ENCODE peak calls at places on chromosome 5, in ten cellular contexts. X is pons; P is KBM-7; C is endothelial cell; L is activated CD4-positive, alpha-beta T cell treated with anti-CD3 and anti-CD28 coated beads for 24 hours; I is T follicular helper cell; R is ovary; J is B cell; Y is caudate nucleus; K is fibroblast of mammary gland. S is an unnamed sample.

GRCh38 chr5:38465045-38465444 is 91.4 kb downstream of the LIFR start:
- DNase-seq in L (no peak), R (no peak), Y (no peak), K (peak), P (no peak), C (no peak), I (no peak), X (no peak), J (no peak), S (no peak)

GRCh38 chr5:135442387-135443256 is 4.5 kb downstream of the DCANP1 start:
- DNase-seq in P (no peak), J (no peak), K (no peak), C (no peak), I (no peak), L (no peak), Y (no peak), X (no peak), R (no peak), S (no peak)

GRCh38 chr5:56279979-56280378 is 46.8 kb upstream of the ANKRD55 start:
- DNase-seq in K (peak), P (no peak), L (no peak), C (no peak), Y (no peak), X (no peak), J (no peak), I (no peak), R (no peak), S (no peak)

GRCh38 chr5:93620487-93621339 is 37.7 kb downstream of the NR2F1 start:
- DNase-seq in P (peak), K (peak), Y (peak), I (peak), X (peak), J (peak), C (peak), R (peak), L (peak), S (peak)

GRCh38 chr5:1050449-1051365 is 42.1 kb downstream of the NKD2 start:
- DNase-seq in P (no peak), K (no peak), R (no peak), I (no peak), Y (no peak), L (no peak), J (no peak), X (no peak), C (no peak), S (no peak)

GRCh38 chr5:133848306-133848924 is 120.0 kb downstream of the C5orf15 start:
- DNase-seq in J (no peak), K (no peak), P (no peak), Y (no peak), L (no peak), C (no peak), I (no peak), R (no peak), X (no peak), S (no peak)

GRCh38 chr5:170283296-170283695 is 14.3 kb downstream of the LCP2 start:
- DNase-seq in I (no peak), L (no peak), X (no peak), Y (no peak), K (no peak), P (no peak), R (no peak), C (no peak), J (no peak), S (no peak)

GRCh38 chr5:112390327-112390726 is 28.8 kb downstream of the EPB41L4A start:
- DNase-seq in P (no peak), I (no peak), K (no peak), X (no peak), L (no peak), C (no peak), R (no peak), Y (peak), J (no peak), S (no peak)

GRCh38 chr5:1975406-1975715 is 92.6 kb upstream of the IRX4 start:
- DNase-seq in Y (no peak), P (no peak), K (no peak), L (no peak), J (no peak), X (no peak), C (no peak), I (no peak), R (no peak), S (no peak)

GRCh38 chr5:92017786-92018185 is 634.7 kb upstream of the ARRDC3 start:
- DNase-seq in X (no peak), R (no peak), I (no peak), C (no peak), K (peak), P (no peak), L (no peak), Y (no peak), J (no peak), S (no peak)

GRCh38 chr5:122163151-122164069 is 34.1 kb downstream of the ZNF474 start:
- DNase-seq in C (no peak), L (no peak), R (no peak), K (peak), Y (peak), I (no peak), X (no peak), J (no peak), P (no peak), S (no peak)

GRCh38 chr5:141869514-141869913 is 8.7 kb downstream of the PCDH1 start:
- DNase-seq in C (no peak), X (no peak), P (no peak), I (no peak), J (no peak), K (no peak), R (no peak), Y (peak), L (no peak), S (no peak)

GRCh38 chr5:33588654-33589372 is 148.0 kb downstream of the TARS1 start:
- DNase-seq in I (no peak), X (no peak), L (peak), K (no peak), Y (no peak), R (no peak), C (peak), J (peak), P (peak), S (no peak)

GRCh38 chr5:14426521-14426920 is 155.1 kb upstream of the OTULINL start:
- DNase-seq in J (no peak), R (no peak), Y (no peak), C (no peak), P (no peak), K (no peak), I (no peak), L (no peak), X (no peak), S (no peak)

GRCh38 chr5:127935398-127935797 is 148.2 kb upstream of the SLC12A2 start:
- DNase-seq in C (no peak), J (no peak), I (no peak), R (no peak), K (no peak), X (no peak), L (no peak), P (no peak), Y (no peak), S (no peak)

GRCh38 chr5:68378204-68378830 is 162.8 kb downstream of the PIK3R1 start:
- DNase-seq in Y (no peak), C (no peak), L (no peak), J (no peak), K (no peak), P (no peak), I (no peak), R (no peak), X (no peak), S (no peak)

GRCh38 chr5:40680741-40681350 is 1.1 kb downstream of the PTGER4 start:
- DNase-seq in X (peak), J (peak), Y (no peak), C (no peak), P (no peak), K (no peak), I (peak), L (peak), R (peak), S (peak)

GRCh38 chr5:69485471-69485870 is 7.1 kb upstream of the OCLN start:
- DNase-seq in C (no peak), X (no peak), P (no peak), R (no peak), L (no peak), Y (no peak), K (no peak), J (no peak), I (no peak), S (no peak)

GRCh38 chr5:169429044-169429443 is 128.1 kb upstream of the SLIT3 start:
- DNase-seq in Y (no peak), X (no peak), J (no peak), R (no peak), L (no peak), I (no peak), C (no peak), P (no peak), K (peak), S (no peak)

GRCh38 chr5:103262422-103262871 is 3.9 kb downstream of the MACIR start:
- DNase-seq in R (no peak), X (no peak), K (peak), P (no peak), J (no peak), I (no peak), Y (no peak), L (no peak), C (no peak), S (no peak)

GRCh38 chr5:43636076-43636475 is 33.1 kb downstream of the NNT start:
- DNase-seq in C (no peak), P (no peak), K (no peak), L (no peak), J (no peak), X (no peak), I (no peak), R (no peak), Y (no peak), S (no peak)

GRCh38 chr5:131281868-131282234 is 18.0 kb downstream of the CDC42SE2 start:
- DNase-seq in X (no peak), P (no peak), J (no peak), I (no peak), C (no peak), L (no peak), Y (no peak), R (no peak), K (no peak), S (no peak)

GRCh38 chr5:82147860-82148573 is 130.1 kb downstream of the RPS23 start:
- DNase-seq in X (no peak), R (no peak), L (no peak), C (no peak), P (no peak), J (no peak), I (no peak), Y (no peak), K (peak), S (no peak)

GRCh38 chr5:60810438-60811085 is 33.5 kb downstream of the ELOVL7 start:
- DNase-seq in C (no peak), L (no peak), R (no peak), K (peak), J (no peak), X (no peak), I (no peak), Y (no peak), P (no peak), S (no peak)

GRCh38 chr5:21672911-21673310 is 1180.2 kb downstream of the CDH12 start:
- DNase-seq in C (no peak), P (no peak), I (no peak), Y (no peak), L (no peak), R (no peak), X (no peak), J (no peak), K (no peak), S (no peak)

GRCh38 chr5:149320791-149321330 is 24.4 kb upstream of the GRPEL2 start:
- DNase-seq in P (peak), X (peak), K (peak), R (peak), I (no peak), J (no peak), L (no peak), C (no peak), Y (no peak), S (no peak)

GRCh38 chr5:13985736-13986418 is 41.4 kb upstream of the DNAH5 start:
- DNase-seq in I (no peak), K (peak), C (no peak), R (no peak), X (no peak), L (no peak), P (no peak), J (no peak), Y (no peak), S (no peak)

GRCh38 chr5:58462623-58463230 is 2.8 kb upstream of the PLK2 start:
- DNase-seq in I (peak), R (no peak), P (peak), C (peak), L (no peak), Y (no peak), K (peak), X (peak), J (peak), S (no peak)

GRCh38 chr5:122515709-122516431 is 203.8 kb downstream of the SNCAIP start:
- DNase-seq in X (peak), I (no peak), J (peak), Y (no peak), R (peak), L (no peak), K (peak), C (peak), P (peak), S (no peak)

GRCh38 chr5:67591491-67591890 is 394.9 kb upstream of the CD180 start:
- DNase-seq in R (no peak), P (no peak), I (no peak), X (no peak), L (no peak), C (no peak), K (no peak), Y (no peak), J (no peak), S (no peak)

GRCh38 chr5:82162568-82162967 is 115.6 kb downstream of the RPS23 start:
- DNase-seq in X (no peak), Y (no peak), P (no peak), I (no peak), R (no peak), C (no peak), J (no peak), K (no peak), L (no peak), S (no peak)

GRCh38 chr5:97365173-97365845 is 182.3 kb upstream of the RIOK2 start:
- DNase-seq in I (no peak), C (no peak), R (no peak), L (no peak), K (no peak), Y (no peak), J (no peak), P (no peak), X (no peak), S (no peak)